ENCODE peak calls at places on chromosomes 16 and 17, in eight cellular contexts. O is A549, Z is coronary artery, E is transverse colon, T is glutamatergic neuron, B is kidney, F is heart left ventricle, S is HFFc6. K is an unnamed sample.

GRCh38 chr16:13866073-13866472 is 53.9 kb upstream of the ERCC4 start:
- DNase-seq in O (peak), S (peak), T (peak), B (no peak), Z (no peak), F (peak), E (peak), K (peak)

GRCh38 chr16:82782715-82783251 is 156.0 kb downstream of the CDH13 start:
- DNase-seq in T (no peak), B (no peak), S (no peak), F (peak), O (no peak), Z (no peak), E (peak), K (no peak)

GRCh38 chr17:69609495-69610315 is 195.2 kb downstream of the MAP2K6 start:
- DNase-seq in S (peak), E (no peak), T (peak), O (no peak), F (no peak), Z (no peak), B (no peak), K (peak)

GRCh38 chr16:51982715-51983680 is 563.9 kb downstream of the TOX3 start:
- DNase-seq in O (peak), F (no peak), S (peak), T (peak), Z (no peak), B (no peak), E (peak), K (peak)

GRCh38 chr17:3914319-3914685 is 2.0 kb downstream of the P2RX1 start:
- DNase-seq in S (no peak), T (no peak), O (no peak), F (no peak), B (peak), E (peak), Z (no peak), K (no peak)

GRCh38 chr17:21079196-21079595 is 36.4 kb upstream of the USP22 start:
- DNase-seq in O (no peak), E (no peak), T (no peak), F (no peak), S (no peak), B (no peak), Z (no peak), K (no peak)

GRCh38 chr17:29004081-29004692 is 1.6 kb downstream of the SEZ6 start:
- DNase-seq in B (no peak), F (no peak), T (no peak), Z (no peak), O (no peak), S (peak), E (no peak), K (no peak)

GRCh38 chr16:74216319-74216718 is 80.3 kb upstream of the PSMD7 start:
- DNase-seq in B (no peak), S (no peak), Z (no peak), F (no peak), T (no peak), E (no peak), O (no peak), K (no peak)

GRCh38 chr17:364308-364707 is 11.7 kb upstream of the RPH3AL start:
- DNase-seq in S (no peak), O (no peak), E (no peak), T (no peak), Z (no peak), B (no peak), F (no peak), K (no peak)

GRCh38 chr16:68284847-68285246 is 20.5 kb downstream of the SLC7A6 start:
- DNase-seq in T (no peak), E (peak), O (no peak), Z (no peak), S (no peak), B (no peak), F (no peak), K (no peak)

GRCh38 chr17:67441052-67441738 is 64.1 kb downstream of the PITPNC1 start:
- DNase-seq in S (peak), B (no peak), T (no peak), Z (no peak), O (peak), E (peak), F (no peak), K (no peak)

GRCh38 chr16:75172578-75172977 is 24.3 kb downstream of the ZFP1 start:
- DNase-seq in B (no peak), F (no peak), S (no peak), Z (no peak), E (no peak), O (no peak), T (no peak), K (no peak)

GRCh38 chr17:83178533-83179201 is 99.3 kb downstream of the METRNL start:
- DNase-seq in F (no peak), B (peak), Z (peak), O (no peak), E (no peak), T (peak), S (no peak), K (no peak)

GRCh38 chr17:30237296-30238002 is 2.0 kb upstream of the SLC6A4 start:
- DNase-seq in B (no peak), Z (peak), T (no peak), F (no peak), O (no peak), E (no peak), S (no peak), K (no peak)

GRCh38 chr16:87570938-87571867 is 31.1 kb upstream of the JPH3 start:
- DNase-seq in B (peak), T (peak), E (peak), S (peak), O (peak), F (peak), Z (peak), K (peak)

GRCh38 chr17:66211047-66211810 is 18.0 kb downstream of the APOH start:
- DNase-seq in E (no peak), O (no peak), B (no peak), Z (no peak), F (no peak), T (no peak), S (no peak), K (no peak)
- TF ChIP-seq CTCF in E (no peak), O (no peak), B (no peak), Z (no peak), F (no peak), T (no peak), S (no peak), K (no peak)

DNA sequence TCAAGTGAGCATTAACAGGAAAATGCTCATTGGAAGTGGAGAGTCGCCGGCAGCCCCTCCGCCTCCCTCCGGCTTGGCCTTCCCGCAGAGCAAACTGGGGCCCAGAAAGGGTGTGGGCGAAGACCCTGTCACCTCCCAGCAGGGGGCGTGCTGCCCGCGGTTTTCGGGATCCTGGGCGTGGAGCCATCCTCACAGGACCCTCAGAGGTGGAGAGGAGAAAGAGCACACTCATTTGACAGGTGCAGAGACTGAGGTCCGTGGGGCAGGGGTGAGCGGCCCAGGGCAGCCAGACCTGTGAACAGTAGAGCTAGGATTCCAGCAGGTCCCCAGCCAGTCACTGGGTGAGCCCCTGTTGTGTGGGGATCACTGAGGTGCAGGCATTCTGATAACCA is 1002.9 kb downstream of the KCNJ18 start:
- DNase-seq in O (no peak), T (no peak), E (no peak), F (no peak), S (no peak), Z (no peak), B (no peak), K (no peak)
- TF ChIP-seq CTCF in O (no peak), T (no peak), E (no peak), F (no peak), S (no peak), Z (no peak), B (no peak), K (no peak)

GRCh38 chr17:45719335-45720071 is 64.6 kb upstream of the CRHR1 start:
- DNase-seq in B (no peak), E (no peak), S (peak), Z (no peak), O (peak), F (no peak), T (no peak), K (peak)
- TF ChIP-seq CTCF in B (no peak), E (no peak), S (peak), Z (no peak), O (peak), F (no peak), T (peak), K (peak)

GRCh38 chr17:39923836-39924690 is 3.3 kb downstream of the ORMDL3 start:
- DNase-seq in F (no peak), Z (no peak), B (no peak), E (no peak), O (no peak), S (no peak), T (peak), K (peak)
- TF ChIP-seq CTCF in F (no peak), Z (no peak), B (no peak), E (no peak), O (peak), S (no peak), T (no peak), K (no peak)

GRCh38 chr16:66223176-66223780 is 143.2 kb upstream of the CDH5 start:
- DNase-seq in O (no peak), Z (no peak), B (no peak), T (no peak), F (peak), S (no peak), E (no peak), K (no peak)

GRCh38 chr16:66222756-66223155 is 143.7 kb upstream of the CDH5 start:
- DNase-seq in S (no peak), E (no peak), F (no peak), O (no peak), T (no peak), B (no peak), Z (no peak), K (no peak)

GRCh38 chr16:66224186-66224585 is 142.3 kb upstream of the CDH5 start:
- DNase-seq in B (no peak), F (no peak), Z (no peak), S (no peak), O (no peak), T (no peak), E (no peak), K (no peak)

GRCh38 chr16:66224636-66225035 is 141.9 kb upstream of the CDH5 start:
- DNase-seq in F (no peak), B (no peak), Z (no peak), E (no peak), O (no peak), S (no peak), T (no peak), K (no peak)

DNA sequence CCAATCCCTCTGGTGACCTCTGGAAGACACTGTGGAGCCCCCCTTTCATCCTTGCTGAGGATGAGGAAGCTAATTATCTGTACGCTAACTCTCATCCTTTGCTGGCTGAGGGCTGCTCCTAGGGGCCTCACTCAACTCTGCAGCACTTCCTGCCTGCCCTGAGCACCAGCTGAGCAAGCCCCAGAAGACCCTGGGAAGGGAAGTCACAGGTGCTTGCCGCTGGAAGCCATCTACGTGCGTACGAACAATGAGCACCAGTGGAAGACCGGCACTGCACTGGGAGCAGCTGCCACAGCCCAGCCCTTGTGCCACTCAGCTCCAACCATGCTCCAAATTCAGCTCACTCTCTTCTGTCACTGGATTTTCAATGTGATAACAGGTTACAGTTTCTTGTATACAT is 145.7 kb upstream of the CDH5 start:
- DNase-seq in S (no peak), B (no peak), F (no peak), E (no peak), O (no peak), Z (no peak), T (no peak), K (no peak)
- TF ChIP-seq CTCF in S (no peak), B (no peak), F (no peak), E (no peak), O (no peak), Z (no peak), T (no peak), K (no peak)

DNA sequence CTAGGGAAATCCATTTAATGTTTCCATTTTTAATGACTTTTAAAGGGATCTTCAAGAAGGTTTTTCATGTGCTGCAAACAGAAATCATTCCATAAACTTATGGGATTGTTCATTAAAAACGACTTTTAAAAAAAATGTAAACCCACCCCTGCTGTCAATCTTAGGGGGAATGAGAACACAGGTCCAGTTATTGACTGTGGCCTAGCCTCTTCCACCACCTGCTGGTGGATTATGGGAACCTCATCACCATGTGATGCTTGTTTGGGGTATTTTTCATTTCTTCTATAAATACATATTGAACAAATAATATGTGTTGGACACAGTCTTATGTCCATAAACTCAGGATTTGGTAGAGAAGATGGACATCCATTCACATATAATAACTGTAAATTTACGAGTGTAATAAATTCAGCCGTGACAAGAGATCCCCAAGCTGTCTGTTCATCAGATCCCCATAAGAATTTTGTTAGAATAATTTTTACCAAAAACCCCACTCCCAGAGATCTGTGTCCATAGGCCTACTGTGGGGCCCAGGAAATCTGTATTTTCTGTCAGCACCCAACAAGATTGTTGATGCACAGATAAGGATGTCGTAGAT is 42.0 kb upstream of the TMC5 start:
- DNase-seq in F (no peak), O (peak), T (peak), S (peak), B (no peak), E (peak), Z (no peak), K (peak)
- TF ChIP-seq CTCF in F (peak), O (peak), T (peak), S (peak), B (peak), E (peak), Z (peak), K (peak)

GRCh38 chr16:4109250-4109736 is 6.9 kb downstream of the ADCY9 start:
- DNase-seq in T (no peak), Z (no peak), F (no peak), B (peak), E (no peak), O (peak), S (no peak), K (no peak)

GRCh38 chr16:4110065-4110464 is 6.2 kb downstream of the ADCY9 start:
- DNase-seq in B (peak), F (no peak), O (no peak), S (no peak), T (no peak), Z (no peak), E (no peak), K (no peak)

GRCh38 chr16:4111748-4112696 is 4.2 kb downstream of the ADCY9 start:
- DNase-seq in Z (no peak), O (no peak), E (peak), S (peak), T (no peak), F (no peak), B (peak), K (no peak)

GRCh38 chr16:4113358-4114256 is 2.6 kb downstream of the ADCY9 start:
- DNase-seq in B (peak), S (no peak), T (no peak), F (no peak), O (no peak), Z (no peak), E (no peak), K (no peak)

DNA sequence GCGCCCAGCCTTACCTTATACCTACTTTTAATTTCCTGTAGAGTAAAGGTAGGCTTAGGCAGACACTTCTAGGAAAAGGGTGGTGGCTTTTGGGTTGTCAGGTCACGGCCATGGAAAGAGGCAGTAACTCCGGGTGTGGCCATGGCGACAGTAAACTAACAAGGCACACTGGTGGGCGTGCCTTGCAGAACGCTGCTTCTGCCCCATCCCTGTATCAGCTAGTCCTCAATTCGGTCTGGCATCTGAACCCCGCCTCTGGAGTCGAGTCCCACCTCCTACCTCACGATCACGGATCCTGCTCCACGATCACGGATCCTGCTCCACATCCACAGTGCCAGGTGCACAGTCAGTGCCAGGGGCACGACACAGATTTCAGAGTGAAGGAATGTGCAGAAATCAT is 5.6 kb downstream of the ADCY9 start:
- DNase-seq in B (peak), O (no peak), E (peak), S (no peak), T (no peak), Z (no peak), F (no peak), K (no peak)
- TF ChIP-seq CTCF in B (no peak), O (no peak), E (no peak), S (no peak), T (no peak), Z (no peak), F (no peak), K (no peak)

DNA sequence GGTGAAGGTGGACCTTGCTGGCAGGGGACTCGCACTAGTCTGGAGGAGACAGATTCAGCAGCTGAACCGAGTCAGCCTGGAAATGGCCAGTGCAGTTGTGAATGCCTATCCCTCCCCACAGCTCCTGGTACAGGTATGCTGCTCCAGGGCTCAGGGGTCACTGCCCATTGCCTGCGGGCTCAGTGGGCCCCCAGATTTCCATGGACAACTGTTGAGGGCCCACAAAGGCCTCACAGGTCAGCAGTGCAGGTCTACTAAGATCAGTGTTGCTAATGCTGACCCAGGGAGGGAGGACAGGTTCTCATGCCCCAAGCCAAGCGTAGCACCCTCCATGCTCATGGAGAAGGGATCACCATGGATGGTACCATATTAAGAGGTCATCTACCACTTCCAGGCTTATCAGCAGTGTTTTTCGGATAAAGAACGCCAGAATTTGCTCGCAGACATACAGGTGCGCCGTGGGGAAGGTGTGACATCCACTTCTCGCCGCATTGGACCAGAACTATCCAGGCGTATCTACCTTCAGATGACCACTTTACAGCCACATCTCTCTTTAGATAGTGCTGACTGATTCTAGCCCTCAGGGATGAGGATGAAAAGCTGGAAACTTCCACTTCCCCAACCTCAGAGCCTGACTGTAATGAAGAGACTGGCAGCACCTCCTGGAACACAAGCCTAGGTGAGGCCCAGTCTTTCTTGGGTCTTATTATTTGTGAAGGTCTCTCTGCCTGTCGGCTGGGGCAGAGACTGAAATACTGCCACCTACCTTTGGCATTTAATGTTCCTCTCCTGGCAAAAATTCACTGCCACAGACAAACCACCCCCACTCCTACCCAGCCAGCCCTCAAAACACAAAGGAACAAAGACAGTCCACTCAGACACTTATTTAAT is 7.6 kb downstream of the EME1 start:
- DNase-seq in F (no peak), B (no peak), T (no peak), E (no peak), Z (no peak), O (no peak), S (no peak), K (no peak)
- TF ChIP-seq CTCF in F (no peak), B (no peak), T (no peak), E (no peak), Z (no peak), O (peak), S (peak), K (no peak)

GRCh38 chr17:10875984-10876555 is 38.2 kb upstream of the PIRT start:
- DNase-seq in B (peak), E (peak), F (no peak), T (peak), Z (no peak), O (peak), S (peak), K (peak)

GRCh38 chr17:10881959-10882358 is 44.1 kb upstream of the PIRT start:
- DNase-seq in B (no peak), Z (peak), T (no peak), F (no peak), S (no peak), O (no peak), E (no peak), K (no peak)

GRCh38 chr17:10875411-10875810 is 37.5 kb upstream of the PIRT start:
- DNase-seq in Z (no peak), S (no peak), E (no peak), O (no peak), F (no peak), B (no peak), T (no peak), K (peak)

GRCh38 chr17:10879110-10879509 is 41.2 kb upstream of the PIRT start:
- DNase-seq in T (peak), F (no peak), Z (no peak), S (no peak), O (no peak), E (peak), B (no peak), K (peak)
- TF ChIP-seq CTCF in T (peak), F (peak), Z (no peak), S (peak), O (peak), E (peak), B (peak), K (no peak)

GRCh38 chr16:3879887-3880564 is 487 bp downstream of the CREBBP start:
- DNase-seq in Z (peak), S (peak), O (peak), T (peak), F (peak), B (peak), E (peak), K (peak)

GRCh38 chr16:3881499-3881995 is 1.0 kb upstream of the CREBBP start:
- DNase-seq in E (no peak), F (no peak), B (peak), T (no peak), S (no peak), O (no peak), Z (no peak), K (peak)

GRCh38 chr16:3878610-3879009 is 1.9 kb downstream of the CREBBP start:
- DNase-seq in Z (no peak), O (no peak), F (no peak), B (no peak), E (no peak), T (no peak), S (peak), K (no peak)

GRCh38 chr16:3880623-3881498 is at the start of gene CREBBP:
- DNase-seq in S (peak), O (peak), Z (peak), B (peak), F (peak), T (peak), E (peak), K (peak)

GRCh38 chr16:3879258-3879886 is 1.1 kb downstream of the CREBBP start:
- DNase-seq in E (peak), F (peak), S (no peak), O (no peak), B (peak), Z (peak), T (peak), K (peak)
- TF ChIP-seq CTCF in E (no peak), F (no peak), S (peak), O (no peak), B (no peak), Z (no peak), T (no peak), K (no peak)

K was measured in Calu3.